ENCODE peak calls at places on chromosomes 6 and 20, in four cellular contexts. B is trophoblast cell, P is endodermal cell, R is GM23338. G is an unnamed sample.

GRCh38 chr6:106974337-106974998 is at the start of gene CD24:
- DNase-seq in P (peak; percentile 92), B (no peak), R (peak; percentile 81), G (peak; percentile 42)

GRCh38 chr6:56529594-56530191 is 113.0 kb downstream of the DST start:
- DNase-seq in P (no peak), B (peak; percentile 6), R (no peak), G (no peak)

GRCh38 chr6:119110601-119111548 is 32.4 kb upstream of the FAM184A start:
- DNase-seq in B (peak; percentile 63), R (peak; percentile 75), P (peak; percentile 77), G (peak; percentile 53)

GRCh38 chr6:165889636-165890403 is 226.8 kb upstream of the PDE10A start:
- DNase-seq in R (peak; percentile 76), P (peak; percentile 87), B (no peak), G (no peak)

GRCh38 chr6:10205120-10205519 is 209.8 kb downstream of the TFAP2A start:
- DNase-seq in P (no peak), B (no peak), R (no peak), G (no peak)

GRCh38 chr6:142845624-142846458 is 99.1 kb downstream of the HIVEP2 start:
- DNase-seq in B (peak; percentile 81), R (peak; percentile 77), P (peak; percentile 87), G (no peak)

GRCh38 chr6:113428702-113429101 is 428.4 kb upstream of the MARCKS start:
- DNase-seq in P (no peak), R (no peak), B (no peak), G (no peak)

GRCh38 chr6:14324042-14324441 is 206.5 kb downstream of the CD83 start:
- DNase-seq in P (no peak), B (no peak), R (no peak), G (no peak)

GRCh38 chr20:53738039-53738944 is 144.7 kb upstream of the ZNF217 start:
- DNase-seq in B (peak; percentile 94), P (peak; percentile 92), R (peak; percentile 75), G (peak; percentile 75)

GRCh38 chr6:42404494-42404893 is 47.2 kb downstream of the TRERF1 start:
- DNase-seq in R (peak; percentile 80), B (peak; percentile 29), P (peak; percentile 83), G (peak; percentile 86)

GRCh38 chr6:42405025-42405424 is 46.7 kb downstream of the TRERF1 start:
- DNase-seq in B (no peak), R (peak; percentile 51), P (no peak), G (peak; percentile 62)

GRCh38 chr6:42402184-42402583 is 49.5 kb downstream of the TRERF1 start:
- DNase-seq in B (no peak), P (no peak), R (no peak), G (peak; percentile 54)

GRCh38 chr6:42403831-42404230 is 47.9 kb downstream of the TRERF1 start:
- DNase-seq in R (no peak), B (no peak), P (no peak), G (no peak)

GRCh38 chr6:42403415-42403814 is 48.3 kb downstream of the TRERF1 start:
- DNase-seq in R (no peak), P (no peak), B (peak; percentile 41), G (peak; percentile 96)
- H3K4me1 ChIP-seq in R (peaks cover 53% of the 10 kb centered on the region), P (peaks cover 3% of the 10 kb centered on the region), B (peaks cover 21% of the 10 kb centered on the region), G (peaks cover 56% of the 10 kb centered on the region)

GRCh38 chr6:12150812-12151432 is 138.8 kb downstream of the HIVEP1 start:
- DNase-seq in R (peak; percentile 75), P (peak; percentile 85), B (no peak), G (peak; percentile 29)

GRCh38 chr6:12149944-12150510 is 137.9 kb downstream of the HIVEP1 start:
- DNase-seq in P (no peak), R (no peak), B (no peak), G (no peak)

GRCh38 chr6:12148317-12148801 is 136.2 kb downstream of the HIVEP1 start:
- DNase-seq in P (no peak), R (no peak), B (no peak), G (peak; percentile 41)

GRCh38 chr6:12148841-12149240 is 136.7 kb downstream of the HIVEP1 start:
- DNase-seq in B (no peak), R (no peak), P (no peak), G (no peak)

DNA sequence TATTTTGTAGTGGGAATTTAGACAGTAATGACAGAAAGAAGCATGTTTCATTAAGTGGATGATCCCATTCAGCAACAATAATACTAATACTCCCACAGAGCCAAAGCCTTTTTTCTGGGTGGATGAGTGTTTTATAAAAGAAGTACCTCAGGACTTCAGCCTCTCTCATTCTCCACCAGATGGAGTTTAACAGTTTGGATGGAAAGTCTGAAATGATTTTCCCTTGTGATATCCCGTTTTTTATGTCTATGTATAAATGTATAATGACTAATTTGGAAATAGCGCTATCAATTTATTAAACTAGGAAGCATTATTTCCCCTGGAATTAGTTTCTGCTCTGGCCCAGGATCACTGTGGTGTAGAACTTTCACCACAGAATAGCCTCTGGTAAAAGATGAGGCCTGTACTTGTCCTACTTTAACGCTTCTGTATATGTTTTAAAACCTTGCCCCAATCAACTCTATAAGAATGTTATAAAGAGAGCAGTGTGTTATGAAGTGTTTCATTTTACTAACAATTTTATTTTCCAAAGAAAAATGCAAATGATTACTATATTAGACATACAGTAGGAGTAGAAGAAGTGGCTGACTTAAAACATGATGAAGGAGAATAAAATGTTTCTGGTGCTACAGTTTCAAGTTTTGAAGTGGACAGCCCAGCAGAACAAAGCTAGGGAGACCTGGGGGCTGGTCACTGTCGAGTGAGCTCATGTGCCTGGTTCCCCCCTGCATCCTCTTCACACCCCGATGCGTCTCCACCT is 135.6 kb downstream of the HIVEP1 start:
- DNase-seq in R (no peak), B (no peak), P (no peak), G (no peak)
- H3K27ac ChIP-seq in R (no peak overlapping the region), B (no peak overlapping the region), P (no peak overlapping the region), G (no peak overlapping the region)

DNA sequence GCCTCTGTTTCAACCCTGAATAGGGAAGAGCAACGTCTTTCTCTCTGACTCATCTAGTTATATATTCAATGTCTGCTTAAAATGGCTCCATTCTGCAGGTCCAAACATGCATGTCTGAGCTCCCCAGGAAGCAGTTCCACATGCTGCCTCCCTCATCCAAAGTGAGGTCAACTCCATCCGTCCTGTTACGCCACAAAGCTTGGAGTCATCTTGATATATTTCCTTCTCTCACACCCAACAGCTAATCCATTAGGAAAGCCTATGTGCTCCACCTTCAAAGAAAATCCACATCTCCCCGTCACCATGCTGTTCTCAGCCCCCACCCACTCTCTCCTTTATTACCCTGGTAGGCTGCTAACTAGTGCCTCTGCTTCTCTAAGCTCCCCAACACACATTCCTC is 130.2 kb upstream of the SYNDIG1 start:
- DNase-seq in B (no peak), P (no peak), R (no peak), G (peak; percentile 95)
- H3K4me1 ChIP-seq in B (no peaks in the 10 kb centered on the region), P (no peaks in the 10 kb centered on the region), R (no peaks in the 10 kb centered on the region), G (peaks cover 42% of the 10 kb centered on the region)

DNA sequence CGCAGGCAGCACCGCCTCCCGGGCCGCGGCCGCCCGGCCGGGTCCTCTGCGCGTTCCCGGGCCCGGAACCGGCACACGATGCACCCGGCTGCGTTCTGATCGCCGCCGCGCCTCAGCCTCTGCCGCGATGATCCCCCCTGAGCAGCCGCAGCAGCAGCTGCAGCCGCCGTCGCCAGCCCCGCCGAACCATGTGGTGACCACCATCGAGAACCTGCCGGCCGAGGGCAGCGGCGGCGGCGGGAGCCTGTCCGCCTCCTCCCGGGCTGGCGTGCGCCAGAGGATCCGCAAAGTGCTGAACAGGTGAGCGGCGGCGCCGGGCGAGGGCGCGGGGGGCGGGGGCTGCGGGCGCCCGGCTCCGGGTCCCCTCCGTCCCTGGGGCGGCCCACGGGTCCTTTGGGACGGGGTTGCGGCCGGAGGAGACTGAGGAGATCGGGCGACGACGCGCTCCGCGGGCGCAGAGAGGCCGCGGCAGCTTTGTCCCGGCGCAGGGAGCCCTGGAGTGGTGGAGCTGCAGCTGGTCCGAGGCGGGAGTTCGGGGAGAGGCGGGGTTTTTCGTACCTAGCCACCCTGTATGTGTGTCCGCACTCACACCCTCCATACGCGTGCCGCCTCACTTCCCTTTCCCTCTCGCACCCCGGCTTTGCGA is 659 bp downstream of the SLC35F1 start:
- DNase-seq in R (peak; percentile 71), P (peak; percentile 85), B (no peak), G (no peak)
- H3K27ac ChIP-seq in R (no peak overlapping the region), P (peak overlapping the region; percentile 83), B (no peak overlapping the region), G (no peak overlapping the region)

GRCh38 chr6:158867381-158868121 is 48.4 kb upstream of the EZR start:
- DNase-seq in B (no peak), P (peak; percentile 52), R (no peak), G (no peak)
- H3K4me1 ChIP-seq in B (peaks cover 13% of the 10 kb centered on the region), P (peaks cover 4% of the 10 kb centered on the region), R (peaks cover 16% of the 10 kb centered on the region), G (peaks cover 9% of the 10 kb centered on the region)

GRCh38 chr20:20212675-20213096 is 155.2 kb upstream of the INSM1 start:
- DNase-seq in B (no peak), P (no peak), R (no peak), G (no peak)
- H3K27ac ChIP-seq in B (no peak overlapping the region), P (no peak overlapping the region), R (no peak overlapping the region), G (no peak overlapping the region)

DNA sequence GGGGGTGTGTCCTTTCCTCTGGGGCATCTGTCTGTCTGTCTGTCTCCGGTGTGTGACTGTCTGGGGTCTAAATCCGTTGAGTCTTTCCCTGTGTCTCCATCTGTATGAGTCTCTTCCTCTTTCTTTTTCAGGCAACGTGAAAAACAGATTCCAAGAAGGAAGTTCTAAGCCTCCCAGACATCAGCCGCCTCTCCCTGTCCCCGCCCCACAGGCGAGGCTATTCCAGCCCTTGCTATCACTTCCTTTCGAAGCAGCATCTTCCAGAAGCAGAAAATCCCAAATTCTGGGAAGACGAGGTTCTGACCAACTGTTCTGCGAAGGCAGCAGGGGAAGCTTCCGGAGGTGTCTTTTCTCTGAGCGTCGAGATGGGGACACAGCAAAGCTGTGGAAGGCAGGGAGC is 34.0 kb downstream of the PMEPA1 start:
- DNase-seq in R (no peak), P (no peak), B (no peak), G (no peak)
- H3K4me1 ChIP-seq in R (peaks cover 46% of the 10 kb centered on the region), P (no peaks in the 10 kb centered on the region), B (peaks cover 10% of the 10 kb centered on the region), G (peaks cover 13% of the 10 kb centered on the region)

GRCh38 chr20:19734811-19735210 is 23.2 kb upstream of the RIN2 start:
- DNase-seq in B (no peak), P (no peak), R (no peak), G (no peak)
- H3K27ac ChIP-seq in B (no peak overlapping the region), P (peak overlapping the region; percentile 74), R (no peak overlapping the region), G (peak overlapping the region; percentile 99)

DNA sequence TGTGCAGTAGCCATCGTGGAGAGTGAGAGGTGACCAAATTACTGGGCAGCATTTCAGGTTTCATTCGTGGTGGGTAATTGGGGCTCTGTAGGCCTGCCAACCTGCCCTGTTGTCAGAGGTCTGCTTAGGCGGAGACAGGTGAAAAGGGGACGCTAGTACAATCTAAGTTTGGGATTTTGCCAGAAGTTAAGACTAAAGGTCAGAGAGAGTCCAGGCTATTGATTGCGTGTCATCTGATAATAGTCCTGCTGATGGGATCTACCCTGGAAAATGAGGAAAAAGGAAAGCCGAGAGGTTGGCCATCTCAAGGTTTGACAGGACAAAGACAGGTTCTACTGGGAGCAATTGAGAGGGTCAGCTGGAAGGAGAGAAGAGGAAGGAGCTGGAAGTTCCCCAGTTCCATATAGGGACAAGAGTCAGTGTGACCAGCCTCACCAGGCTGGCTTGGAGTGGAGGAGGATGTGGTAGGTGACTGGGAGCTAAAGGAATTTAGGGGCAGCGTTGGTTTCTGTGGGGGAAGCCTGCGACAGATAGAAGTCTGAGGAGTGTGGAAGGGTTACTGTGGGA is 10.9 kb downstream of the ARFGEF2 start:
- DNase-seq in P (no peak), B (no peak), R (no peak), G (no peak)
- H3K4me1 ChIP-seq in P (peaks cover 20% of the 10 kb centered on the region), B (peaks cover 10% of the 10 kb centered on the region), R (no peaks in the 10 kb centered on the region), G (no peaks in the 10 kb centered on the region)

G was measured in foreskin keratinocyte.